ENCODE peak calls at places on chromosomes 5 and 9, in five cellular contexts. B is fibroblast of lung; L is CD4-positive, CD25-positive, alpha-beta regulatory T cell; F is mammary epithelial cell; X is adipocyte. R is an unnamed sample. For H3K4me1 and H3K9me3, the result is how much of the 10 kb centered on the place peaks cover.

GRCh38 chr9:93467062-93467416 is 13.7 kb upstream of the FAM120AOS start:
- DNase-seq in B (peak), L (no peak), F (peak), X (no peak), R (peak)

GRCh38 chr9:103798620-103799019 is 295.5 kb upstream of the SMC2 start:
- DNase-seq in X (peak), B (peak), L (no peak), F (peak), R (no peak)

GRCh38 chr5:72106922-72107873 is at the start of gene MAP1B:
- DNase-seq in X (peak), F (peak), L (no peak), B (peak), R (peak)

GRCh38 chr5:67182406-67182805 is 14.2 kb downstream of the CD180 start:
- DNase-seq in X (peak), F (peak), B (peak), L (no peak), R (no peak)

GRCh38 chr9:16344343-16344742 is 526.1 kb downstream of the BNC2 start:
- DNase-seq in L (no peak), X (peak), F (peak), B (peak), R (no peak)

GRCh38 chr9:131951905-131952304 is 127.8 kb downstream of the MED27 start:
- DNase-seq in L (no peak), X (peak), F (no peak), B (peak), R (no peak)

GRCh38 chr5:141976176-141976575 is 7.3 kb downstream of the RNF14 start:
- DNase-seq in F (peak), X (no peak), L (no peak), B (no peak), R (no peak)

GRCh38 chr9:87206064-87206661 is 258.9 kb upstream of the GAS1 start:
- DNase-seq in L (no peak), F (peak), B (peak), X (peak), R (no peak)

GRCh38 chr5:2912741-2913140 is 161.3 kb upstream of the IRX2 start:
- DNase-seq in L (no peak), X (no peak), F (no peak), B (no peak), R (no peak)

GRCh38 chr5:132011561-132012384 is at the start of gene ACSL6:
- DNase-seq in F (no peak), X (peak), B (no peak), L (peak), R (peak)

GRCh38 chr9:35490155-35490909 is 421 bp downstream of the RUSC2 start:
- DNase-seq in F (peak), B (no peak), X (no peak), L (no peak), R (peak)

GRCh38 chr5:96963267-96963666 is 27.4 kb downstream of the LNPEP start:
- DNase-seq in X (peak), F (no peak), L (no peak), B (peak), R (no peak)

GRCh38 chr5:5705010-5705409 is 282.5 kb downstream of the ICE1 start:
- DNase-seq in X (no peak), L (no peak), F (no peak), B (no peak), R (no peak)

GRCh38 chr9:115035872-115036612 is 81.9 kb downstream of the TNC start:
- DNase-seq in B (peak), X (peak), L (no peak), F (peak), R (no peak)

GRCh38 chr9:19939890-19940289 is 151.1 kb upstream of the SLC24A2 start:
- DNase-seq in F (no peak), L (no peak), B (no peak), X (no peak), R (no peak)

GRCh38 chr5:43780586-43780985 is 177.6 kb downstream of the NNT start:
- DNase-seq in F (peak), L (no peak), X (peak), B (peak), R (no peak)

GRCh38 chr9:81588148-81588874 is 101.0 kb downstream of the TLE1 start:
- DNase-seq in X (peak), L (no peak), B (peak), F (no peak), R (no peak)

GRCh38 chr5:123647066-123647465 is 135.1 kb downstream of the CSNK1G3 start:
- DNase-seq in X (no peak), F (no peak), B (no peak), L (no peak), R (no peak)

GRCh38 chr5:126103050-126103449 is 320.2 kb upstream of the GRAMD2B start:
- DNase-seq in L (no peak), X (no peak), F (no peak), B (no peak), R (no peak)

GRCh38 chr9:95103385-95104087 is 214.0 kb downstream of the FANCC start:
- DNase-seq in L (no peak), B (no peak), F (no peak), X (no peak), R (no peak)

GRCh38 chr9:136997355-136997754 is 987 bp upstream of the CLIC3 start:
- DNase-seq in L (no peak), B (no peak), F (no peak), X (no peak), R (no peak)

GRCh38 chr9:137001857-137002645 is 5.7 kb upstream of the CLIC3 start:
- DNase-seq in F (no peak), B (no peak), L (no peak), X (no peak), R (no peak)

GRCh38 chr9:137002646-137003041 is 6.3 kb upstream of the CLIC3 start:
- DNase-seq in F (no peak), L (no peak), B (no peak), X (no peak), R (no peak)

GRCh38 chr9:136997830-136998234 is 1.5 kb upstream of the CLIC3 start:
- DNase-seq in X (no peak), B (peak), F (no peak), L (no peak), R (peak)

GRCh38 chr9:137000177-137000930 is 4.0 kb upstream of the CLIC3 start:
- DNase-seq in L (no peak), F (peak), B (peak), X (peak), R (no peak)
- H3K4me1 ChIP-seq in L (under half), F (under half), B (under half), X (under half), R (under half)

GRCh38 chr5:145471831-145472616 is 363.1 kb downstream of the PRELID2 start:
- DNase-seq in L (no peak), X (peak), B (peak), F (peak), R (peak)
- H3K9me3 ChIP-seq in L (under half), X (under half), B (under half), F (under half), R (under half)

GRCh38 chr5:113065626-113066025 is 89.0 kb downstream of the DCP2 start:
- DNase-seq in X (no peak), L (no peak), F (no peak), B (no peak), R (no peak)
- H3K4me1 ChIP-seq in X (under half), L (under half), F (under half), B (under half), R (under half)

DNA sequence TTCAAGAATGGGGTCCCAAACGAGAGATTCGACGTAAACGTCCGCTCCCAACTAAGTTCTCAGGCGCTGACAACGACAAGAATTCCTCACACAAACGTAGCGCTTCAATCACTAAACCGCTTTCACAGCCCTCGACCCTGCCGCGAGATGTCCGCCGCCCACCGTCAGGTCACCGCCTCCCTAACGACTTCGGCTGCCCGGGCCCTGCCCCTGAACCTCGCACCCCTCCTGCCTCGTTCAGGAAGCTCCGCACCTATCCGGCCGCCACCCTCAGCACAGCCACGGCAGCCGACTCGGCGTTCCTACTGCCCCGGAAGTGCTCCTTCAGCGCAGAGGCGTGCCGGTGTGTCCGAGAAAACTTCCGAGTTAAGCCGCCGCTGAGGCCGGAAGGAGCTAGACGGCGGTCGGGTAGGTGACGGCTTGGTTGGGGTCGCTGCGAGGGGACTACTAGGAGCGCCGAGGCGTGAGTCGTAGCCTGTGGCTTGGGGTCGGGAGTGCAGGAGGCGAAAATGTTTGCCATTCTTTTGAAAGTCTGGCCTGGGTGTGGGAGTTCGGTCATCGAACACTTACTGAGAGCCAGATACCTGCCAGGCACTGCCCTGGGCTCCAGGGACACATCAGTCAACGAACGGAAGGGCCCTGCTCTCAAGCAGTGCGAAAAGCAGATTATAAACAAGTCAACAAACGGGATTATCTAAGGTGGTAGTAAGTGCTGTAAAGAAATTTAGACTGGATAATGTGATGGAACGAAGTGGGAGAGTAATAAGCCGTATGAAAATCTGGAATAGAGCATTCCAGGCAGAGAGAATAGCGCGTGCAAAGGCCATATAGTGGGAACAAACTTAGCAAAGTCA is at the start of the genes FAM114A2 and MFAP3:
- DNase-seq in L (peak), B (peak), X (peak), F (peak), R (peak)
- H3K9me3 ChIP-seq in L (under half), B (under half), X (under half), F (under half), R (under half)

DNA sequence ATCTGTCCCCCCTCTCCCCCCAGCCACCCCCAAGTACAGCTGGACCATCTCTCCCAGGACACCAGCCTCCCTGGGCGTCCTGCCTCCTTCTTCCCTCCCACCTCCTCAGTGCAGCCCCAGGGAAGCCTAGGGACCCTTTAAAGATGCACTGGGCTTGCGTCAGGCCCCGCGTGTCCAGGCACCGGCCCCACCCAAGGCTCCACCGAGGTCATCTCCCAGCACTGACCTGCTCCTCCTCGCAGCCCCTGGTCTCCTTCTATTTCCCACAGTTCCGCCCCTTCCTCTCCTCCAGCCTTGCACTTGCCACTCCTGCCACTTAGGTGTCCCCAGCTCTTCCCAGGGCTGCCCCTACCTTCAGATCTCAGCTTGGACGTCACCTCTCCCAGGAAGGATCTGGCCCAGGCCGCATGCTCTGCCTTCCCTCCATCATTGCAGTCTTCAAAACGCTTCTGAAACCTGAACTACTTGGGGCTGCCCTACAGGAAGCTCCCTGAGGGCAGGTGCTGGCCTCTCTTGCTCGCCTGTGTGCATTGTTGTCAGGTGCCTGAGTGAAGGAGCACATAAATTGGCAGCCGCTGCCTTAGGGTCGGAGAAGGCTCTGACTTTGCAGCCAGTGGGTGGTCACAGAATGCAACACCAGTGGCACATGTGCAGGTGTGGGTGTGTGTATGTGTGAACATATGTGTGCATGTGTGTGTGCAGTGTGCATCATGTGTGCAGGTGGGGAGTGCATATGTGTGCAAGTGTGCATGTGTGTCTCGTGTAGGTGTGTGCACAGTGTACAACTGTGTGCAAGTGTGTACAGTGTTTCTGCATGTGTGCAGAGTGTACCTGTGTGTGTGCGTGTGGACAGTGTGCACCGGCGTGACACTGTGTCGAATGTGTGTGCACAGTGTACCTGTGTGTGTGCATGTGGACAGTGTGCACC is 152.9 kb downstream of the C9orf50 start:
- DNase-seq in L (no peak), B (no peak), X (no peak), F (no peak), R (no peak)
- H3K4me1 ChIP-seq in L (under half), B (under half), X (under half), F (under half), R (under half)

GRCh38 chr5:107861565-107861964 is 190.8 kb upstream of the EFNA5 start:
- DNase-seq in B (no peak), X (no peak), L (no peak), F (no peak), R (no peak)
- H3K9me3 ChIP-seq in B (under half), X (under half), L (under half), F (under half), R (under half)

GRCh38 chr9:76557674-76558073 is 98.7 kb downstream of the GCNT1 start:
- DNase-seq in F (peak), X (no peak), L (no peak), B (peak), R (no peak)

GRCh38 chr9:76559283-76559682 is 100.3 kb downstream of the GCNT1 start:
- DNase-seq in X (no peak), B (no peak), L (no peak), F (no peak), R (no peak)

GRCh38 chr9:76561887-76562286 is 102.9 kb downstream of the GCNT1 start:
- DNase-seq in X (no peak), L (no peak), B (no peak), F (no peak), R (no peak)

GRCh38 chr9:76560481-76560891 is 101.5 kb downstream of the GCNT1 start:
- DNase-seq in L (no peak), X (peak), F (peak), B (peak), R (no peak)

DNA sequence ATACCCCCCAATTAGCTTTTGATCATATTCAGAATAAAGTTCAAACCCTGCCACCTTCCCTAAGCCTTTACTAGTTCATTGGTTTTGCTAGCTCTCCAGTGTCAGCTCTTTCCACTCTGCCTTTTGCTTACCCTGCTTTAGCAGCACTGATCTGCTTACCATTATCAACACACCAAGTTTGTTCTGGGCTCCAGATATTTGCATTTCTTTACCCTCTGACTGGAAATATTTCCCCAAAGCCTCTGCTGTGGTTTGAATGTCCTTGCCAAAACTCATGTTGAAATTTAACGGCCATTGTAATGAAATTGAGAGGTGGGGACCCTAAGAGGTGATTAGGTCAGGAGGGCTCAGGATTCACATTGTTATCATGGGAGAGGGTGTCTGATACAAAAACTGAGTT is 99.5 kb downstream of the GCNT1 start:
- DNase-seq in L (no peak), X (no peak), B (no peak), F (no peak), R (no peak)
- H3K4me1 ChIP-seq in L (under half), X (half or more), B (under half), F (under half), R (under half)

GRCh38 chr5:171309276-171309525 is 153 bp downstream of the TLX3 start:
- DNase-seq in B (no peak), L (no peak), X (no peak), F (no peak), R (no peak)

GRCh38 chr5:171306785-171307591 is 2.1 kb upstream of the TLX3 start:
- DNase-seq in F (no peak), L (no peak), X (no peak), B (no peak), R (no peak)

GRCh38 chr5:171309526-171310333 is 682 bp downstream of the TLX3 start:
- DNase-seq in F (no peak), X (no peak), B (no peak), L (no peak), R (peak)

GRCh38 chr5:171307843-171308452 is 1.1 kb upstream of the TLX3 start:
- DNase-seq in B (no peak), X (no peak), F (no peak), L (no peak), R (no peak)

DNA sequence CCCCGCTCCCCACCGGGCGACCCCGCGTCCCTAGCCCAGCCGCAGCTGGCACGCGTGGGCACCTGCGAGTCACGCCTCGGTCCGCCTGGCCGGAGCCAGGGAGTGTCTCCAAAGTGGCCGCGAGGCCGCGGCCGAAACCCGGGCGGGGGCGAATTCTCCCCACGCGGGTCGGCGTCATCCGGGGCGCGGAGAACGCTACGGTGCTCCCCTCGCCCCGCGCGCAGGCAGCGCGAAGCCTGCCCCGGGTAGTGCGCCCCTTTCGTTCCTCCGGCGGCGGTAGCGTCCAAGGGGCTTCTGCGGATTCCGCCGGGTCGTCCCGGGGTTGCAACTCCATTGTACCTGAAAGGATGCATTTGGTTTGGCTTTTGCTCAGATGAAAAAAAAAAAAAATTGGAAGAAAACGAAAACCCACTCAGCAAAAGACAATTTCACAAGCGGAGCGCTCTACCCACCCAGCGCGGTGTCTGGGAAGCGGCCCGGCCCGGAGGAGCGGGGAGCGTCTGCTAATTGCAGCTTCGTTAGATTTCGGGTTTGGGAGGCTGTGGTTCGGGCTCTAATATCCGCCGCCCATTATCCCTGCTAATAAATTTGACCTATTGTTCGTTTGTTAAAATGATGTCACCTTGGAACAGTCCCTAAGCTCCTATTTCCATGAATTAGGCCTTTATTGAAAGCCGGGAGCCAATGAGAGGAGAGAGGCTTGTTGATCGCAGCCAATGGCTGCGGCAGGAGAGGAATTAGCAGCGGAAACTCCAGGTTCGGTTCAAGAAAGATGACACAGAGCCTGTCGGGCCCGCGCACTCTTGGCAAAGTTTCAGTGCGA is at the start of gene TLX3:
- DNase-seq in B (no peak), X (no peak), F (peak), L (no peak), R (no peak)
- H3K9me3 ChIP-seq in B (under half), X (under half), F (under half), L (under half), R (under half)

R was measured in HAP-1.